ENCODE peak calls at places on chromosomes 6 and 20, in six cellular contexts. I is EH, K is fibroblast of lung, C is mucosa of descending colon, L is GM04503, A is DMS 273 treated with DMSO at 0.1 percent for 48 hours. Q is an unnamed sample.

GRCh38 chr6:121657972-121658371 is 222.5 kb downstream of the GJA1 start:
- DNase-seq in I (no peak), K (no peak), C (no peak), L (no peak), A (no peak), Q (no peak)

GRCh38 chr6:109484161-109484560 is 1.1 kb upstream of the ZBTB24 start:
- DNase-seq in I (no peak), K (no peak), C (no peak), L (no peak), A (no peak), Q (no peak)

GRCh38 chr20:62227977-62228958 is 8.2 kb upstream of the HRH3 start:
- DNase-seq in I (no peak), K (no peak), C (peak), L (no peak), A (no peak), Q (no peak)

GRCh38 chr20:47713941-47714450 is 71.3 kb downstream of the SULF2 start:
- DNase-seq in I (peak), K (peak), C (no peak), L (no peak), A (no peak), Q (no peak)

GRCh38 chr20:38024496-38024895 is 8.8 kb downstream of the TTI1 start:
- DNase-seq in I (no peak), K (no peak), C (no peak), L (no peak), A (no peak), Q (no peak)

GRCh38 chr20:58466729-58467571 is 48.2 kb downstream of the APCDD1L start:
- DNase-seq in I (no peak), K (no peak), C (no peak), L (no peak), A (no peak), Q (no peak)

GRCh38 chr20:17652411-17652810 is 29.6 kb downstream of the RRBP1 start:
- DNase-seq in I (no peak), K (no peak), C (no peak), L (no peak), A (no peak), Q (no peak)

GRCh38 chr20:43767686-43768474 is 41.1 kb upstream of the GTSF1L start:
- DNase-seq in I (peak), K (peak), C (no peak), L (no peak), A (no peak), Q (no peak)

GRCh38 chr6:131744888-131745287 is 34.1 kb upstream of the CTAGE9 start:
- DNase-seq in I (no peak), K (no peak), C (no peak), L (no peak), A (no peak), Q (no peak)

GRCh38 chr6:82006027-82006738 is 241.4 kb downstream of the IBTK start:
- DNase-seq in I (peak), K (peak), C (peak), L (no peak), A (no peak), Q (no peak)

GRCh38 chr6:45148711-45149341 is 179.3 kb upstream of the RUNX2 start:
- DNase-seq in I (peak), K (peak), C (no peak), L (peak), A (no peak), Q (no peak)

GRCh38 chr20:19552144-19552895 is 205.7 kb upstream of the RIN2 start:
- DNase-seq in I (no peak), K (no peak), C (no peak), L (no peak), A (no peak), Q (no peak)

GRCh38 chr6:45387236-45387635 is 9.5 kb upstream of the SUPT3H start:
- DNase-seq in I (peak), K (no peak), C (no peak), L (no peak), A (no peak), Q (no peak)

GRCh38 chr6:62516287-62517152 is 230.5 kb upstream of the KHDRBS2 start:
- DNase-seq in I (no peak), K (no peak), C (no peak), L (no peak), A (no peak), Q (no peak)